ENCODE peak calls at places on chromosomes 12 and 14, in seven cellular contexts. E, Y, U, Z, R, N and M are unnamed samples.

GRCh38 chr12:90706036-90706435 is 248.9 kb downstream of the CCER1 start:
- DNase-seq in N (no peak), U (no peak), Z (no peak), Y (no peak), E (no peak), R (no peak), M (no peak)

GRCh38 chr12:87779016-87779415 is 250.2 kb downstream of the C12orf50 start:
- DNase-seq in E (peak), N (no peak), Y (peak), Z (no peak), U (peak), R (no peak), M (no peak)

GRCh38 chr12:6323340-6323994 is 13.0 kb downstream of the PLEKHG6 start:
- DNase-seq in R (peak), Z (peak), Y (peak), U (peak), E (peak), N (no peak), M (peak)

GRCh38 chr12:88448337-88448944 is 131.8 kb downstream of the KITLG start:
- DNase-seq in Z (no peak), Y (no peak), R (no peak), N (no peak), E (no peak), U (peak), M (no peak)

GRCh38 chr12:4246116-4246515 is 27.4 kb upstream of the CCND2 start:
- DNase-seq in E (no peak), Y (no peak), Z (no peak), R (no peak), N (no peak), U (no peak), M (no peak)

GRCh38 chr14:102775855-102776760 is 1.1 kb upstream of the TRAF3 start:
- DNase-seq in Z (peak), U (peak), E (peak), N (peak), R (peak), Y (peak), M (peak)

GRCh38 chr12:122499991-122500684 is 594 bp downstream of the ZCCHC8 start:
- DNase-seq in Z (peak), R (peak), U (peak), Y (peak), E (peak), N (peak), M (peak)

GRCh38 chr12:8081228-8081920 is 700 bp upstream of the NECAP1 start:
- DNase-seq in E (no peak), R (no peak), Z (no peak), N (no peak), Y (no peak), U (no peak), M (no peak)

GRCh38 chr12:52139579-52140062 is 52.2 kb downstream of the KRT80 start:
- DNase-seq in U (no peak), Z (no peak), N (no peak), R (no peak), Y (no peak), E (peak), M (no peak)

GRCh38 chr14:104864267-104865068 is 600 bp upstream of the CEP170B start:
- DNase-seq in Z (peak), U (no peak), N (no peak), E (no peak), R (peak), Y (no peak), M (no peak)

GRCh38 chr12:6188954-6189353 is 11.2 kb upstream of the CD9 start:
- DNase-seq in Y (no peak), U (no peak), R (no peak), N (no peak), Z (no peak), E (no peak), M (no peak)

GRCh38 chr12:92208613-92209121 is 63.0 kb upstream of the BTG1 start:
- DNase-seq in E (peak), Y (peak), N (no peak), U (peak), R (peak), Z (no peak), M (no peak)

GRCh38 chr12:22282283-22282682 is 52.2 kb downstream of the ST8SIA1 start:
- DNase-seq in Y (peak), Z (no peak), R (peak), U (peak), N (no peak), E (peak), M (peak)

GRCh38 chr12:109961201-109961600 is 35.0 kb downstream of the GIT2 start:
- DNase-seq in N (no peak), Y (no peak), E (no peak), U (peak), Z (no peak), R (peak), M (no peak)

GRCh38 chr12:1107669-1108068 is 116.6 kb downstream of the ERC1 start:
- DNase-seq in Z (no peak), N (no peak), R (no peak), E (no peak), Y (no peak), U (no peak), M (no peak)

GRCh38 chr14:35390577-35391387 is 13.8 kb downstream of the NFKBIA start:
- DNase-seq in N (no peak), Y (peak), Z (no peak), E (no peak), U (peak), R (no peak), M (no peak)

GRCh38 chr12:11584213-11584855 is 65.1 kb upstream of the ETV6 start:
- DNase-seq in U (no peak), Z (no peak), R (no peak), N (no peak), Y (no peak), E (no peak), M (no peak)

GRCh38 chr14:58815046-58815701 is 177.4 kb downstream of the DACT1 start:
- DNase-seq in N (no peak), Y (peak), E (peak), R (peak), Z (no peak), U (peak), M (no peak)

GRCh38 chr12:70364695-70365397 is 1.2 kb upstream of the KCNMB4 start:
- DNase-seq in R (no peak), Y (no peak), U (no peak), N (no peak), E (no peak), Z (no peak), M (no peak)

GRCh38 chr14:62280366-62280765 is 518.1 kb downstream of the SNAPC1 start:
- DNase-seq in Z (no peak), U (no peak), N (no peak), R (no peak), E (no peak), Y (no peak), M (no peak)

GRCh38 chr12:57755454-57756372 is 810 bp downstream of the MARCHF9 start:
- DNase-seq in E (no peak), U (no peak), Y (no peak), N (no peak), R (no peak), Z (no peak), M (no peak)

GRCh38 chr12:88579572-88579940 is 715 bp downstream of the KITLG start:
- DNase-seq in N (peak), Y (peak), R (peak), U (peak), E (no peak), Z (peak), M (no peak)

GRCh38 chr12:3097836-3098235 is 20.7 kb downstream of the TSPAN9 start:
- DNase-seq in R (no peak), N (no peak), Y (no peak), Z (no peak), U (no peak), E (no peak), M (no peak)

GRCh38 chr12:30996255-30996654 is 69.7 kb downstream of the TSPAN11 start:
- DNase-seq in Z (no peak), R (peak), E (peak), N (no peak), U (peak), Y (peak), M (peak)

GRCh38 chr12:123898673-123899072 is 74.0 kb downstream of the CCDC92 start:
- DNase-seq in E (no peak), U (no peak), Z (no peak), R (no peak), Y (no peak), N (no peak), M (no peak)

GRCh38 chr14:90999299-90999698 is 61.1 kb downstream of the RPS6KA5 start:
- DNase-seq in Z (no peak), E (no peak), R (no peak), Y (no peak), N (no peak), U (no peak), M (no peak)

GRCh38 chr12:66061557-66062279 is 68.8 kb downstream of the LLPH start:
- DNase-seq in Z (no peak), R (peak), U (no peak), E (no peak), Y (no peak), N (no peak), M (no peak)

GRCh38 chr12:103456006-103456405 is 39.8 kb downstream of the C12orf42 start:
- DNase-seq in E (no peak), Y (no peak), Z (no peak), R (no peak), N (no peak), U (no peak), M (no peak)

GRCh38 chr12:90979936-90980335 is 24.8 kb downstream of the EPYC start:
- DNase-seq in Y (peak), Z (no peak), U (no peak), N (no peak), E (peak), R (peak), M (no peak)

GRCh38 chr14:101808020-101808641 is 46.6 kb downstream of the PPP2R5C start:
- DNase-seq in E (no peak), N (no peak), Z (no peak), Y (no peak), R (no peak), U (no peak), M (no peak)

GRCh38 chr12:12726543-12727093 is 9.4 kb downstream of the CDKN1B start:
- DNase-seq in N (peak), R (peak), E (peak), Y (peak), Z (no peak), U (peak), M (no peak)

GRCh38 chr12:130780880-130781575 is 58.0 kb downstream of the STX2 start:
- DNase-seq in N (no peak), Y (no peak), U (no peak), E (no peak), R (no peak), Z (no peak), M (no peak)

GRCh38 chr12:130780325-130780724 is 58.7 kb downstream of the STX2 start:
- DNase-seq in N (no peak), Y (no peak), Z (no peak), U (no peak), E (no peak), R (no peak), M (no peak)

GRCh38 chr12:130776857-130777339 is 60.8 kb upstream of the RIMBP2 start:
- DNase-seq in E (no peak), Z (no peak), Y (no peak), R (no peak), U (no peak), N (no peak), M (no peak)

GRCh38 chr12:130778776-130779175 is 60.3 kb downstream of the STX2 start:
- DNase-seq in Y (no peak), U (no peak), Z (no peak), N (no peak), E (no peak), R (no peak), M (no peak)

DNA sequence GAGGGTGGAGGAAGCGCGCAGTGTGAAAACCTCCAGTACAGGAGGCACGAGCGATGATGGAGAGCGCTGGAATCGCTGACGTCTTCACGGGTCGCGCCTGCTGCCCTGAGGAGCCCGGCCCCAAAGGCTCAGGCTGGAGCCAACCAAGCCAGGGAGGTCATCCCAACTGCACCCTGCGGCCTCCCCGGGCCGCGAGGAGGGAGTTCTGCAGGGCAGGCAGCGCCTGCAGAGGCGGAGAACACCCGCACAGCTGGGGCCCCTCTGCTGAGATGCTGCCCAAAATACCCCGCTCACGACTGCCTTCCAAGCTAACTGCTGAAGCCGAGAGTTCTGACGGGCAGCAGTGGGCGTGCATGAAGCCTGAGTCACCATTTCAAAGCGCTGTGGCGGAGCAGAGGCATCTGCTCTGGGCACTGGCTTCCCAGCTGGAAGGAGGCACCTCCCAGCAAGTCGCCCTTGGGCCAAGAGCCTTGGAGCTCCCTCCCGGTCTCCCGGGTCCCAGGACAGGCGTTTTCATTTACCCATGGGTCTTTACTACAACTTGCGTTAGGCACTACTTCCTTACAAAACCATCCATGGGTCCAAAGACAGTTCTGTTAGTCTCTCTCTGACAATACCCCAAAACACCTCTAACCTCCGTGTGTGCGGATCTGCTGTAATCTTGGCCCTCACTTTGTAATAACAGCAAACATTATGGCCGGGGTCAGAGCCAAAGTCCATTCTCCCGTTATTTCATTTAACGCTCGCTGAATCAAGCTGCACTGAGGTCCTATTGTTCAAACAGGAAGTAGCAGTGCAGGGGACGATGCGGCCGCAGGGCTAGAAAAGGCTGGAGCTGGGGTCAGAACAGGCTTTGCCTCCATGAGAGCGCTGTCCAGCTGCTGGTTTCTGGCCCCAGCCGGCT is 60.1 kb upstream of the RIMBP2 start:
- DNase-seq in N (peak), Y (peak), Z (peak), U (peak), E (peak), R (peak), M (peak)
- H3K4me3 ChIP-seq in N (peak), Y (peak), Z (peak), U (peak), E (peak), R (no peak), M (peak)

DNA sequence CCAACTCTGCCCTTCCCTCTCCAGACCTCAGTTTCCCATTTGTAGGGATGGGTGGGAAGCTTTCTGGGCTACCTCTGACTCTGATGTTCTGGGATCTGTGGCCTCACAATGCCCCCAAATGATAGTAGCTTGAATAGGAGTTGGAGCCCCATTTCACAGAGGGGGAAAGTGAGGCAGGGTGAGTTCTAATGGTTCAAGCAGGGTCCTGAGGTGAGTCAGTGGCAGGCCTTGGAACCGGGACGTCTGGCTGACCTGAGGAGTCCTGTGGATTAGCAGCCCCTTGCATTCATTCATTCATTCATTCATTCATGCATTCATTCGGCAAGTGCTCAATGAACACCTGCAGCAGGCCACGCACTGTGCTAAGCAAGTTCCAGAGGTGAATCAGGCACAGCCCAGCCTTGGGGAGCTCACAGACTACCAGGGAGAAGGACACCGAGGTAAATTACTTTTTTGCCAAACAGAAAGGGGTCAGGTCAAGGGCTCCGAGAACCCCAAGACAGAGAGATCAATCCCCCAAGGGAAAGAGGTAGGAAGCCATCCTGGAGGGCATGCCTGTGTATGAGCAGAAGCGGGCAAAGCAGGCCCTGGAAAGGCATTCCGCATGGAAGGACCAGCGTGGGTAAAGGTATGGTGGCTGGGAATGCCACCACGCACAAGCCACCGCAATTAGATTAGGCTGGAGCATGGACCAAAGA is 818 bp upstream of the TMEM119 start:
- DNase-seq in Z (no peak), E (no peak), N (no peak), Y (no peak), R (no peak), U (no peak), M (no peak)
- H3K4me3 ChIP-seq in Z (no peak), E (no peak), N (no peak), Y (no peak), R (no peak), U (no peak), M (no peak)

GRCh38 chr14:77043177-77043983 is 14.9 kb upstream of the IRF2BPL start:
- DNase-seq in Y (peak), N (peak), R (peak), U (peak), E (peak), Z (peak), M (no peak)
- H3K4me3 ChIP-seq in Y (no peak), N (no peak), R (no peak), U (no peak), E (no peak), Z (peak), M (no peak)

DNA sequence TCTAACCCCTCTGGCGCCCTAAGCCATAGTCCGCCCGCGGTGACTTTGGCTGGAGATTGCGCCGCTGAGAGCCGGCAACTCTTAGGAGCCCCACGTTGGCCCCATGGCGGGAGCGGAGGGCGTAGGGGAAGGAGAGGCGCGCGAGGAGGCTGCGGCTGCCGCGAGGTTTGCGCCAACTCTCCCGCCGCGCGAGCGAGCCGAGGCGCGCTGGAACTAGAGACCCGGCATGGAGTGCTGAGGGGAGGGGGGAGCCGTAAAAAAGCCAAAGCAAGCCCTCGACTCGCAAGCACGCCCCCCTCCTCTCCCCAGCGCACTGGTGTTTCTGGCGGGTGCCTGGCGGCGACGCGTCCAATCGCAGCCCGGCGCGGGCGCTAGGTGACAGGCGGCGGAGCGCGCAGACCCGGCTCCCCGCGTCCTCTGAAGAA is at the start of gene SYT10:
- DNase-seq in E (no peak), N (no peak), Z (no peak), Y (no peak), R (peak), U (peak), M (no peak)
- H3K4me3 ChIP-seq in E (peak), N (peak), Z (peak), Y (peak), R (peak), U (peak), M (peak)

GRCh38 chr14:23439107-23439835 is 3.8 kb upstream of the MYH7 start:
- DNase-seq in Z (no peak), U (no peak), Y (no peak), E (no peak), R (no peak), N (no peak), M (no peak)

GRCh38 chr14:23436327-23437141 is 1.1 kb upstream of the MYH7 start:
- DNase-seq in Z (no peak), U (no peak), Y (no peak), N (no peak), E (no peak), R (no peak), M (no peak)

GRCh38 chr14:23437142-23438129 is 2.0 kb upstream of the MYH7 start:
- DNase-seq in R (no peak), U (no peak), N (no peak), Y (no peak), E (no peak), Z (no peak), M (no peak)

GRCh38 chr14:23435540-23436326 is at the start of gene MYH7:
- DNase-seq in Y (no peak), U (no peak), N (no peak), Z (no peak), E (no peak), R (no peak), M (peak)

GRCh38 chr14:23438130-23438893 is 2.9 kb upstream of the MYH7 start:
- DNase-seq in Y (no peak), N (no peak), U (no peak), Z (peak), E (no peak), R (no peak), M (no peak)
- H3K4me3 ChIP-seq in Y (no peak), N (no peak), U (no peak), Z (no peak), E (no peak), R (peak), M (no peak)

GRCh38 chr12:120649442-120650248 is 9.2 kb downstream of the CABP1 start:
- DNase-seq in Z (no peak), R (no peak), N (no peak), Y (no peak), U (no peak), E (peak), M (no peak)
- H3K4me3 ChIP-seq in Z (peak), R (no peak), N (peak), Y (no peak), U (no peak), E (peak), M (peak)

GRCh38 chr14:73237786-73238261 is 518 bp downstream of the PAPLN start:
- DNase-seq in U (no peak), R (no peak), Z (no peak), E (no peak), Y (no peak), N (peak), M (no peak)
- H3K4me3 ChIP-seq in U (peak), R (peak), Z (peak), E (no peak), Y (peak), N (peak), M (peak)